ENCODE peak calls at places on chromosomes 11 and 22, in four cellular contexts. One of them, this sample, is unnamed.

GRCh38 chr11:116925050-116925449 is 87.6 kb upstream of the APOA1 start:
- DNase-seq in anterior cingulate cortex: no peak
- DNase-seq in endothelial cell: no peak
- DNase-seq in uterus: no peak
- DNase-seq in this sample: no peak

GRCh38 chr11:839875-840617 is 2.3 kb downstream of the POLR2L start:
- DNase-seq in anterior cingulate cortex: no peak
- DNase-seq in endothelial cell: no peak
- DNase-seq in uterus: no peak
- DNase-seq in this sample: no peak

GRCh38 chr11:117830674-117831351 is 6.3 kb upstream of the FXYD2 start:
- DNase-seq in anterior cingulate cortex: no peak
- DNase-seq in endothelial cell: no peak
- DNase-seq in uterus: peak
- DNase-seq in this sample: no peak

GRCh38 chr11:72773291-72773690 is 20.6 kb downstream of the STARD10 start:
- DNase-seq in anterior cingulate cortex: peak
- DNase-seq in endothelial cell: no peak
- DNase-seq in uterus: peak
- DNase-seq in this sample: peak

GRCh38 chr11:67600324-67601029 is 6.3 kb upstream of the NDUFV1 start:
- DNase-seq in anterior cingulate cortex: no peak
- DNase-seq in endothelial cell: no peak
- DNase-seq in uterus: no peak
- DNase-seq in this sample: no peak

GRCh38 chr22:29359469-29359868 is 28.9 kb downstream of the AP1B1 start:
- DNase-seq in anterior cingulate cortex: peak
- DNase-seq in endothelial cell: peak
- DNase-seq in uterus: peak
- DNase-seq in this sample: peak

GRCh38 chr22:25083414-25084166 is 116.1 kb upstream of the CRYBB3 start:
- DNase-seq in anterior cingulate cortex: peak
- DNase-seq in endothelial cell: no peak
- DNase-seq in uterus: no peak
- DNase-seq in this sample: no peak

GRCh38 chr11:68798221-68798813 is 43.4 kb downstream of the CPT1A start:
- DNase-seq in anterior cingulate cortex: no peak
- DNase-seq in endothelial cell: peak
- DNase-seq in uterus: no peak
- DNase-seq in this sample: no peak

GRCh38 chr11:13674799-13675509 is 6.5 kb downstream of the FAR1 start:
- DNase-seq in anterior cingulate cortex: no peak
- DNase-seq in endothelial cell: no peak
- DNase-seq in uterus: no peak
- DNase-seq in this sample: no peak

GRCh38 chr11:17734418-17734911 is at the start of gene KCNC1:
- DNase-seq in anterior cingulate cortex: peak
- DNase-seq in endothelial cell: peak
- DNase-seq in uterus: no peak
- DNase-seq in this sample: no peak

GRCh38 chr11:19092850-19093249 is 24.1 kb upstream of the ZDHHC13 start:
- DNase-seq in anterior cingulate cortex: no peak
- DNase-seq in endothelial cell: no peak
- DNase-seq in uterus: no peak
- DNase-seq in this sample: no peak

GRCh38 chr22:50306753-50307749 is at the start of gene PLXNB2:
- DNase-seq in anterior cingulate cortex: peak
- DNase-seq in endothelial cell: peak
- DNase-seq in uterus: peak
- DNase-seq in this sample: no peak

GRCh38 chr11:112289588-112290461 is 29.2 kb upstream of the PLET1 start:
- DNase-seq in anterior cingulate cortex: peak
- DNase-seq in endothelial cell: peak
- DNase-seq in uterus: peak
- DNase-seq in this sample: peak

GRCh38 chr22:45150139-45150538 is 13.6 kb upstream of the NUP50 start:
- DNase-seq in anterior cingulate cortex: no peak
- DNase-seq in endothelial cell: no peak
- DNase-seq in uterus: no peak
- DNase-seq in this sample: no peak

This sample was measured in right atrium auricular region.